ENCODE peak calls at places on chromosomes 1 and 21, in six cellular contexts. E is lower lobe of right lung, I is mammary epithelial cell, Z is left ventricle myocardium inferior, Y is breast epithelium, R is HCT116. H is an unnamed sample.

GRCh38 chr1:6801998-6802397 is 16.7 kb downstream of the CAMTA1 start:
- DNase-seq in R (no peak), I (peak), Y (no peak), E (no peak), Z (no peak), H (no peak)

GRCh38 chr1:182269097-182269496 is 122.5 kb downstream of the GLUL start:
- DNase-seq in E (no peak), I (no peak), Y (no peak), Z (no peak), R (no peak), H (no peak)

GRCh38 chr1:23960291-23960718 is 677 bp downstream of the PNRC2 start:
- DNase-seq in E (no peak), R (no peak), Z (no peak), I (no peak), Y (no peak), H (no peak)

GRCh38 chr1:151985768-151986167 is 7.9 kb downstream of the S100A10 start:
- DNase-seq in Y (no peak), I (no peak), Z (no peak), E (no peak), R (no peak), H (no peak)

GRCh38 chr21:29205009-29205408 is 74.6 kb downstream of the MAP3K7CL start:
- DNase-seq in R (no peak), I (no peak), Z (no peak), E (no peak), Y (no peak), H (no peak)

GRCh38 chr1:29502901-29503300 is 266.6 kb downstream of the PTPRU start:
- DNase-seq in R (no peak), I (no peak), E (no peak), Y (no peak), Z (no peak), H (no peak)

GRCh38 chr1:232186936-232187335 is 443.0 kb downstream of the SIPA1L2 start:
- DNase-seq in E (no peak), I (no peak), Z (no peak), Y (no peak), R (no peak), H (no peak)

GRCh38 chr1:64471218-64471719 is 1.3 kb downstream of the CACHD1 start:
- DNase-seq in Z (peak), E (peak), I (peak), Y (peak), R (no peak), H (no peak)

GRCh38 chr1:24594328-24594598 is 38.4 kb downstream of the NCMAP start:
- DNase-seq in E (no peak), I (peak), Y (no peak), Z (no peak), R (no peak), H (no peak)

GRCh38 chr1:108053291-108054023 is 88.5 kb upstream of the VAV3 start:
- DNase-seq in E (no peak), Y (no peak), I (peak), R (no peak), Z (no peak), H (no peak)

GRCh38 chr1:96510911-96511310 is 210.7 kb upstream of the PTBP2 start:
- DNase-seq in E (no peak), Z (no peak), I (no peak), Y (no peak), R (no peak), H (no peak)

GRCh38 chr1:9907441-9907840 is 2.6 kb downstream of the CTNNBIP1 start:
- DNase-seq in E (no peak), R (no peak), Y (no peak), I (peak), Z (no peak), H (no peak)

GRCh38 chr1:42806593-42806992 is 10.3 kb upstream of the ERMAP start:
- DNase-seq in R (no peak), Y (no peak), I (no peak), E (no peak), Z (no peak), H (no peak)

GRCh38 chr21:25997788-25998611 is 172.6 kb downstream of the APP start:
- DNase-seq in R (peak), E (no peak), Y (no peak), Z (no peak), I (peak), H (no peak)

GRCh38 chr21:35294231-35294898 is 245.3 kb upstream of the RUNX1 start:
- DNase-seq in Z (no peak), Y (peak), I (peak), R (peak), E (no peak), H (no peak)

GRCh38 chr1:33459766-33460543 is 12.5 kb upstream of the ZSCAN20 start:
- DNase-seq in Y (no peak), E (no peak), R (no peak), I (peak), Z (no peak), H (no peak)

GRCh38 chr1:17199267-17200044 is 5.5 kb upstream of the PADI1 start:
- DNase-seq in R (no peak), Z (no peak), Y (peak), I (no peak), E (no peak), H (no peak)

GRCh38 chr1:44405804-44406743 is 1.0 kb downstream of the RNF220 start:
- DNase-seq in Z (no peak), Y (no peak), E (peak), I (no peak), R (no peak), H (no peak)

GRCh38 chr1:44405041-44405803 is at the start of gene RNF220:
- DNase-seq in R (peak), Z (peak), I (peak), Y (no peak), E (peak), H (peak)

GRCh38 chr1:44407430-44408180 is 2.5 kb downstream of the RNF220 start:
- DNase-seq in Y (no peak), R (no peak), Z (no peak), E (no peak), I (no peak), H (no peak)

GRCh38 chr1:44408181-44409018 is 3.3 kb downstream of the RNF220 start:
- DNase-seq in Z (no peak), Y (no peak), I (no peak), E (no peak), R (no peak), H (no peak)

GRCh38 chr1:44406761-44407429 is 1.8 kb downstream of the RNF220 start:
- DNase-seq in Y (no peak), I (no peak), E (no peak), Z (no peak), R (no peak), H (no peak)
- H3K27ac ChIP-seq in Y (no peak), I (no peak), E (no peak), Z (peak), R (no peak), H (no peak)

GRCh38 chr21:46206163-46207005 is 22.1 kb upstream of the SPATC1L start:
- DNase-seq in R (no peak), I (no peak), E (peak), Z (no peak), Y (no peak), H (no peak)

GRCh38 chr21:46207006-46207919 is 21.3 kb downstream of the LSS start:
- DNase-seq in I (no peak), Z (no peak), E (peak), Y (peak), R (no peak), H (no peak)

GRCh38 chr21:46205766-46206162 is 21.5 kb upstream of the SPATC1L start:
- DNase-seq in E (peak), I (no peak), Y (no peak), Z (peak), R (no peak), H (no peak)

GRCh38 chr21:46203203-46203600 is 18.9 kb upstream of the SPATC1L start:
- DNase-seq in I (no peak), Y (no peak), E (peak), Z (peak), R (no peak), H (no peak)

GRCh38 chr21:46205121-46205520 is 20.9 kb upstream of the SPATC1L start:
- DNase-seq in R (no peak), Y (no peak), Z (peak), I (no peak), E (peak), H (no peak)
- TF ChIP-seq CTCF in R (no peak), Y (no peak), Z (no peak), I (no peak), E (no peak), H (no peak)

DNA sequence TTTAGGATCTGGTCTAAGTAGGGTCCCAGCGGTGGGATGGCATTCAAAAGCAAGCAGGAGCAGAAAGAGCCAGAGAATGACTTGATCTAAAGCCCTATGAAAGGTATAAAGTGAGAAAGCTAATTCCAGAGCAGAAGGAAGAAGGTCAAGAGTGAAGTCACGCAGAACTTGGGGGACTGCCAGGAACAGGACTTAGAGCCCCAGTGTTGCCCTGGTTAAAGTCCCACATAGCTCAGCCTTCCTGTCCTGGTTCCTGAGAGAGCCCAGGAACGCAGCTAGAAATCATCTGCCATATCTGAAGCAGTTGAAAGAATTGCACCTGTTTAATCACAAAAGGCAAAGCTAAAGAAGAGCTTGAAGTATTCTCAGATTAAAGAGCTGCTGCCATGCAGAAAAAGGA is 160.6 kb upstream of the ATP1B1 start:
- DNase-seq in E (peak), I (no peak), R (no peak), Z (peak), Y (no peak), H (no peak)
- H3K27ac ChIP-seq in E (peak), I (no peak), R (no peak), Z (peak), Y (no peak), H (no peak)

GRCh38 chr1:8315573-8316475 is 2.1 kb upstream of the SLC45A1 start:
- DNase-seq in I (no peak), Y (no peak), Z (no peak), E (no peak), R (no peak), H (no peak)
- TF ChIP-seq CTCF in I (peak), Y (no peak), Z (no peak), E (no peak), R (no peak), H (no peak)

GRCh38 chr1:228811655-228812315 is 76.5 kb downstream of the RHOU start:
- DNase-seq in R (no peak), Z (no peak), E (no peak), Y (no peak), I (no peak), H (no peak)
- H3K27ac ChIP-seq in R (no peak), Z (no peak), E (peak), Y (peak), I (no peak), H (no peak)

GRCh38 chr1:179876289-179876715 is 1.3 kb downstream of the TOR1AIP2 start:
- DNase-seq in Y (no peak), E (no peak), Z (no peak), I (peak), R (no peak), H (peak)
- TF ChIP-seq CTCF in Y (no peak), E (no peak), Z (no peak), I (no peak), R (no peak), H (no peak)